ENCODE peak calls at places on chromosomes 2 and 18, in four cellular contexts. B is right cardiac atrium, L is body of pancreas, E is suprapubic skin. D is an unnamed sample. For H3K27me3 and H3K4me1, the result is how much of the 10 kb centered on the place peaks cover.

GRCh38 chr2:64404002-64404731 is 49.8 kb upstream of the LGALSL start:
- DNase-seq in L (peak), E (peak), B (peak), D (no peak)

GRCh38 chr2:138922973-138923563 is 142.9 kb upstream of the NXPH2 start:
- DNase-seq in B (no peak), E (no peak), L (no peak), D (no peak)

GRCh38 chr2:120820263-120820884 is 84.7 kb downstream of the GLI2 start:
- DNase-seq in L (no peak), B (peak), E (no peak), D (peak)

GRCh38 chr2:154240316-154240715 is 368.6 kb downstream of the GALNT13 start:
- DNase-seq in B (no peak), L (no peak), E (no peak), D (no peak)

GRCh38 chr2:97718051-97718882 is 4.9 kb downstream of the ZAP70 start:
- DNase-seq in E (no peak), L (no peak), B (no peak), D (no peak)

GRCh38 chr18:610214-610928 is 13.6 kb downstream of the CLUL1 start:
- DNase-seq in E (no peak), B (peak), L (no peak), D (no peak)

GRCh38 chr2:113116100-113116958 is 11.1 kb upstream of the IL1RN start:
- DNase-seq in L (no peak), E (no peak), B (no peak), D (no peak)

GRCh38 chr2:148554459-148555247 is 89.9 kb upstream of the EPC2 start:
- DNase-seq in B (no peak), L (no peak), E (no peak), D (peak)

GRCh38 chr2:101887328-101887727 is 104.4 kb upstream of the IL1R2 start:
- DNase-seq in L (no peak), E (no peak), B (no peak), D (no peak)

GRCh38 chr2:3639653-3640052 is 18.3 kb upstream of the ALLC start:
- DNase-seq in L (no peak), E (no peak), B (peak), D (peak)

GRCh38 chr2:3491716-3492474 is 27.4 kb downstream of the ADI1 start:
- DNase-seq in B (no peak), L (no peak), E (peak), D (no peak)

GRCh38 chr2:36356990-36357505 is 1.5 kb downstream of the CRIM1 start:
- DNase-seq in L (no peak), E (no peak), B (peak), D (peak)

GRCh38 chr2:36359006-36359580 is 3.5 kb downstream of the CRIM1 start:
- DNase-seq in B (no peak), L (no peak), E (no peak), D (no peak)

GRCh38 chr2:36357506-36358316 is 2.1 kb downstream of the CRIM1 start:
- DNase-seq in B (peak), L (peak), E (no peak), D (peak)

GRCh38 chr2:36360063-36360462 is 4.5 kb downstream of the CRIM1 start:
- DNase-seq in E (no peak), B (no peak), L (no peak), D (peak)

DNA sequence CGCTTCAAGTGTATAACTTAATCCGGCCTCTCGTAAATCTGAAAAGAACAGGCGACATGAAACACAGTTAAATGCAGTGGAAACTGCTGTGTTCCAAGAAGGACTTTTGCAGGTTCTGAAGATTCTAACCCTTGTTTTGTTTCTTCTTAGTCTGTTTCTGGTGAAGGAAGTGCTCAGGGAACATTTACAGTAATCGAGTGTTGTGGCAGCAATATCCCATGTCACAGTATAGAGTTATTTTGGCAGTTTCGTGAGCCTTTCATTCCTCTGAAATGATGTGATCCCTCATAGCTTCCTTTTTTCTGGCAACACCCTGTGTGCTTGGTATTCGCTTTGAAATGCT is 2.7 kb downstream of the CRIM1 start:
- DNase-seq in E (no peak), L (no peak), B (no peak), D (peak)
- H3K27me3 ChIP-seq in E (under half), L (under half), B (under half), D (under half)

GRCh38 chr2:219418570-219419189 is 503 bp downstream of the DES start:
- DNase-seq in E (no peak), B (no peak), L (no peak), D (no peak)

GRCh38 chr2:219416938-219417337 is 1.2 kb upstream of the DES start:
- DNase-seq in B (no peak), E (no peak), L (no peak), D (no peak)

GRCh38 chr2:219419331-219420197 is 1.4 kb downstream of the DES start:
- DNase-seq in E (no peak), L (no peak), B (peak), D (no peak)

GRCh38 chr2:219417374-219417773 is 803 bp upstream of the DES start:
- DNase-seq in B (peak), E (no peak), L (no peak), D (no peak)

GRCh38 chr2:219418155-219418569 is at the start of gene DES:
- DNase-seq in E (no peak), L (no peak), B (peak), D (no peak)
- H3K4me3 ChIP-seq in E (peak), L (no peak), B (peak), D (no peak)

GRCh38 chr2:144358531-144358930 is 161.4 kb downstream of the ZEB2 start:
- DNase-seq in B (no peak), E (no peak), L (no peak), D (no peak)

GRCh38 chr2:144357623-144358400 is 162.1 kb downstream of the ZEB2 start:
- DNase-seq in L (peak), E (no peak), B (no peak), D (peak)

GRCh38 chr2:144356402-144356801 is 163.5 kb downstream of the ZEB2 start:
- DNase-seq in L (no peak), B (no peak), E (no peak), D (no peak)

GRCh38 chr2:144351687-144352086 is 168.2 kb downstream of the ZEB2 start:
- DNase-seq in E (no peak), L (no peak), B (no peak), D (peak)

GRCh38 chr2:144354953-144355352 is 165.0 kb downstream of the ZEB2 start:
- DNase-seq in L (no peak), B (no peak), E (no peak), D (no peak)
- H3K4me1 ChIP-seq in L (under half), B (under half), E (under half), D (half or more)

GRCh38 chr2:84676295-84676694 is 160.0 kb downstream of the DNAH6 start:
- DNase-seq in E (no peak), B (no peak), L (no peak), D (no peak)
- H3K27me3 ChIP-seq in E (under half), B (under half), L (under half), D (under half)

GRCh38 chr2:209495855-209496585 is 72.2 kb downstream of the MAP2 start:
- DNase-seq in L (peak), E (no peak), B (no peak), D (peak)
- H3K4me3 ChIP-seq in L (no peak), E (no peak), B (peak), D (no peak)

GRCh38 chr2:236548179-236548918 is 21.3 kb upstream of the ACKR3 start:
- DNase-seq in B (no peak), L (no peak), E (no peak), D (no peak)
- H3K4me1 ChIP-seq in B (under half), L (under half), E (under half), D (under half)

DNA sequence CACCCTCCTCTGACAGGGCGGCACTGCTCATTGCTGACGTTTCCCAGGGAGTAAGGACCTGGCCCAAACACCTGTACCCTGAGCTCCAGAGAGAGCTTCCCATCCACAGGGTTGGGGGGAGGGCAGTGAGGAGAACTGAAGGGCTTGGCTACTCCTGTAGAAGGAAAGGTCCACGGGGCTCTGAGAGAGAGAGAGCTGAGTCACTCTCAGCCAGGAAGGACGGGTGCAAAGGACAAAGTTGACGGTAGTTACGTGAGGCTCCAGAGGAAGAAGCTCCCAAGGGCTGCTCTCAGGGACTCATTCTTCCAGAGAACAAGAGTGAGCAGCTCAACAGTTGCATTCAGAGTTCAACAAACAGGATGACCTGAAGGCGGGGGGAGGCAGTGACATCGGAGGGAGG is 852.5 kb downstream of the GALR1 start:
- DNase-seq in B (no peak), L (no peak), E (no peak), D (no peak)
- H3K27me3 ChIP-seq in B (under half), L (under half), E (under half), D (under half)